ENCODE peak calls at places on chromosome 19, in five cellular contexts. M is NT2/D1, L is GM12878, I is HepG2, R is H1. X is an unnamed sample.

GRCh38 chr19:32203161-32203560 is 142.2 kb upstream of the ZNF507 start:
- DNase-seq in R (no peak), L (no peak), I (no peak), M (no peak), X (peak)

GRCh38 chr19:4844348-4845179 is 13.1 kb upstream of the TICAM1 start:
- DNase-seq in I (peak), M (no peak), L (no peak), R (no peak), X (no peak)

GRCh38 chr19:44050740-44051653 is 839 bp upstream of the ZNF223 start:
- DNase-seq in I (no peak), M (no peak), R (no peak), L (no peak), X (no peak)

GRCh38 chr19:50912727-50913716 is 1.8 kb upstream of the KLK4 start:
- DNase-seq in L (no peak), M (no peak), I (no peak), R (no peak), X (no peak)

GRCh38 chr19:32273483-32273882 is 71.9 kb upstream of the ZNF507 start:
- DNase-seq in L (no peak), I (no peak), M (no peak), R (no peak), X (no peak)

GRCh38 chr19:8571006-8571411 is 6.2 kb downstream of the MYO1F start:
- DNase-seq in M (no peak), I (peak), L (no peak), R (no peak), X (no peak)

GRCh38 chr19:50967924-50968708 is 1.3 kb downstream of the KLK6 start:
- DNase-seq in L (no peak), I (no peak), M (no peak), R (no peak), X (no peak)

GRCh38 chr19:27758626-27759505 is 1454.1 kb downstream of the UQCRFS1 start:
- DNase-seq in R (no peak), I (no peak), M (no peak), L (no peak), X (no peak)

GRCh38 chr19:17841371-17841809 is 6.4 kb downstream of the JAK3 start:
- DNase-seq in I (no peak), M (no peak), L (no peak), R (no peak), X (no peak)

GRCh38 chr19:39372941-39373340 is 18.0 kb downstream of the PAF1 start:
- DNase-seq in I (no peak), L (no peak), M (no peak), R (no peak), X (no peak)

GRCh38 chr19:2197270-2197669 is 33.5 kb downstream of the DOT1L start:
- DNase-seq in R (no peak), I (no peak), M (no peak), L (no peak), X (no peak)

GRCh38 chr19:1917926-1918325 is 12.7 kb downstream of the ADAT3 start:
- DNase-seq in R (no peak), M (no peak), I (no peak), L (no peak), X (no peak)

GRCh38 chr19:43779147-43779819 is 1.5 kb downstream of the KCNN4 start:
- DNase-seq in M (no peak), L (no peak), R (no peak), I (no peak), X (no peak)

GRCh38 chr19:15860522-15860921 is 37.4 kb downstream of the CYP4F2 start:
- DNase-seq in R (no peak), M (no peak), L (no peak), I (no peak), X (no peak)

GRCh38 chr19:7947939-7948338 is 4.5 kb upstream of the TIMM44 start:
- DNase-seq in M (no peak), R (no peak), L (no peak), I (no peak), X (no peak)

GRCh38 chr19:31054430-31054829 is 294.8 kb downstream of the TSHZ3 start:
- DNase-seq in I (no peak), R (peak), L (no peak), M (peak), X (peak)

GRCh38 chr19:6739884-6740588 is 556 bp downstream of the TRIP10 start:
- DNase-seq in L (no peak), R (no peak), I (no peak), M (no peak), X (no peak)

GRCh38 chr19:51002542-51003311 is 1.3 kb upstream of the KLK8 start:
- DNase-seq in I (no peak), L (no peak), M (peak), R (peak), X (peak)

GRCh38 chr19:34229721-34230120 is 24.6 kb upstream of the GARRE1 start:
- DNase-seq in M (no peak), I (no peak), L (no peak), R (no peak), X (no peak)

GRCh38 chr19:34228762-34229161 is 25.6 kb upstream of the GARRE1 start:
- DNase-seq in I (no peak), M (no peak), L (no peak), R (no peak), X (no peak)

GRCh38 chr19:34230833-34231232 is 23.5 kb upstream of the GARRE1 start:
- DNase-seq in R (no peak), I (no peak), L (no peak), M (no peak), X (no peak)

GRCh38 chr19:34226036-34226435 is 28.3 kb upstream of the GARRE1 start:
- DNase-seq in R (no peak), I (no peak), L (no peak), M (no peak), X (no peak)

DNA sequence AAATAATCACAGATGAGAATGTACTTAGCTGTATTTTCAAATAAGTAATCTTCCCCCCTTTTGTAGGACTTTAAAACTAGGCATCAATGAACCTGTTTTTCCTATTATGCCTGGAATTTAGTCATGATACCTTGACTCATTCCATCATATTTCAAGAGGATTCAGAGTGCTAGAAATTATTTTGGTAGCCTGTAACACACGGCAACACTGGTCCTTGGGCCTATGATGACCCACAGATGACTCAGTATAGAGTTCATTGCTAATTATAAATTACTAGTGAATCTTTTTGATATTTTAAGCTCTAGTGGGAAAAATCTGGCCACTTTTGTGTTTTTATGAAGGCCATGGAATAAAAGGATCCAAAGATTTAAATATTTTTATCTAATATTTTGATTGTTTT is 26.0 kb upstream of the GARRE1 start:
- DNase-seq in L (no peak), M (no peak), I (no peak), R (no peak), X (no peak)
- TF ChIP-seq SUZ12 in L (no peak), M (no peak), I (no peak), R (no peak), X (no peak)

GRCh38 chr19:47779524-47780214 is 1.2 kb downstream of the SELENOW start:
- DNase-seq in M (no peak), I (no peak), R (no peak), L (no peak), X (no peak)
- TF ChIP-seq SUZ12 in M (no peak), I (no peak), R (no peak), L (no peak), X (no peak)

DNA sequence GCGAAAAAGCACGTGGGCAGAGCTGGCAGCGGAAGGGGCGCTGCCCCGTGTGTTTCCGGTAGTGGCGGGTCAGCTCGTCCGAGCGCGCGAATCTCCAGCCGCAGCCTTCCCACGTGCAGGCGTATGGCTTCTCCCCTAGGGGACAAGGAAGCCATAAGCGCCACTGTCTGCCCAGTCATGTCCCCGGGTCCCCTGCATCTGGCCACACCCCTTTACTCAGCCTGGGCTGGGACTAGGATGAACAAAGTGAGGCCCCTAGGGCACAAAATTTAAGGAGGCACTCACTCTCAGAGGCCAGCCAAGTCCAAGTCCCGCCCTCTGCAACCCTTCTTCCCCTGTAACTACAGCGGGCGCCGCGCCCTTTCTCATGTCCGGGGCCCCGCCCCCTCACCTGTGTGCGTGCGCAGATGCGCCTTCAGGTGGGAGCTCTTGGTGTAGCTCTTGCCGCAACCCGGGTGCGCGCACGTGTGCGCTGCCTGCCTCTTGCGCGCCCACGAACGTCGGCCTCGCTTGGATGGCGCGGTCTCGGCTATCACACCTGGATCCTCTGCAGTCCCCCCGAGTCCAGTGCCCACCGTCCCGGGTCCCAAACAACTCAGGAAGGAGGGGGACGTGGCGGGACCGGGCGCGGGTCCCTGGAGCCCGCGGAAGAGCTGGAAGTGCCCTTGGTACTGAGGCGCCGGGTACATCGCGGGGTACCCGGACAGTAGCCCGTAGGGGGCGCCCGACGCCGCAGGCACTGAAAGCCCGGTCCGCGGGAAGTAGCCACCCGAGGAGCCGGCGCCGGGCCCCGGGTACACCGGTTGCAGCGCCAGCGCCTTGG is 1.9 kb downstream of the KLF1 start:
- DNase-seq in L (peak), R (peak), M (peak), I (peak), X (peak)
- TF ChIP-seq SUZ12 in L (no peak), R (no peak), M (no peak), I (no peak), X (no peak)

GRCh38 chr19:42396248-42396541 is 6.1 kb upstream of the CNFN start:
- DNase-seq in L (no peak), I (no peak), M (no peak), R (no peak), X (peak)
- TF ChIP-seq SUZ12 in L (no peak), I (no peak), M (no peak), R (no peak), X (no peak)

GRCh38 chr19:46786236-46787039 is 2.0 kb downstream of the SLC1A5 start:
- DNase-seq in M (no peak), R (no peak), I (peak), L (no peak), X (peak)
- TF ChIP-seq SUZ12 in M (no peak), R (no peak), I (no peak), L (no peak), X (no peak)

DNA sequence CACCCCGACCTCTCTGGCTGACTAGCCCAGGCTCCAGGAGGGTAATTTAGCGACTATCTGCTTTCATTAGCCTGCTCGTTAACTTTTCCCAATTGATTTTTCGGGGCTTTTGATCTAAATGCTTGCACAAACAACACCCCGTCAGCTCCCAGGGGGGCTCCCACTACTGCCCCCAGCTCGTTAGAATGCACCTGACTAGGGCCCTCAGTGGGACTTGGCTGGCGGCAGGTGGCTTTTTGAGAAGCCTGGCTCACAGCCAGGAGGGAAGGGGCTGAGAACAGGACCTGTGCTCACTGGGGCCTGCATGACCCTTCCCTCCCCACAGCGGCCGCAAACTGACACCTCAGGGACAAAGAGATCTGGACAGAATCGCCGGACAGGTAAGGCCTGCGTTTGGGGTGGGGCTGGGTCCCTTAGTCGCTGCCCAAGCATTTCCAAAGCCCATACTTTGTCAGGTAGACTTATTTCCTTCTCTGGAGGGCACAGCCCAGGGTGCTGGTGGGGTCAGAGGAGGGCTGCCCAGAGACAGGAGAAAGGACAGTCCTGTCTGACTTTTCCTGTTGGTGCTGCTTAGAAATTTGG is 7.6 kb upstream of the CD79A start:
- DNase-seq in M (no peak), L (no peak), I (no peak), R (no peak), X (no peak)
- TF ChIP-seq SUZ12 in M (no peak), L (no peak), I (no peak), R (no peak), X (no peak)